ENCODE peak calls at places on chromosomes 4 and X, in ten cellular contexts. One of them, this sample, is unnamed.
A peak's percentile ranks its signal among the peaks of the same experiment; 100 is the strongest.

GRCh38 chr4:171042989-171043524 is 770.1 kb upstream of the GALNTL6 start:
- DNase-seq in fibroblast of mammary gland: no peak
- DNase-seq in posterior cingulate gyrus: no peak
- DNase-seq in Jurkat, Clone E6-1: no peak
- DNase-seq in lower lobe of right lung: peak; percentile 40
- DNase-seq in neural crest cell: no peak
- DNase-seq in T-helper 2 cell: no peak
- DNase-seq in activated T-helper 1 cell treated with Interleukin-2 at 50 U/mL for 16 hours: no peak
- DNase-seq in NCI-H2029 treated with DMSO at 0.1 percent for 48 hours: no peak
- DNase-seq in adipocyte: no peak
- DNase-seq in this sample: no peak

GRCh38 chrX:29947225-29947624 is 268.1 kb upstream of the MAGEB2 start:
- DNase-seq in Jurkat, Clone E6-1: no peak
- DNase-seq in T-helper 2 cell: no peak
- DNase-seq in activated T-helper 1 cell treated with Interleukin-2 at 50 U/mL for 16 hours: no peak
- DNase-seq in lower lobe of right lung: no peak
- DNase-seq in adipocyte: peak; percentile 52
- DNase-seq in NCI-H2029 treated with DMSO at 0.1 percent for 48 hours: no peak
- DNase-seq in fibroblast of mammary gland: peak; percentile 4
- DNase-seq in posterior cingulate gyrus: no peak
- DNase-seq in neural crest cell: no peak
- DNase-seq in this sample: no peak

GRCh38 chr4:37793562-37793961 is 32.9 kb upstream of the PGM2 start:
- DNase-seq in lower lobe of right lung: no peak
- DNase-seq in adipocyte: peak; percentile 60
- DNase-seq in Jurkat, Clone E6-1: peak; percentile 38
- DNase-seq in posterior cingulate gyrus: no peak
- DNase-seq in NCI-H2029 treated with DMSO at 0.1 percent for 48 hours: no peak
- DNase-seq in fibroblast of mammary gland: peak; percentile 22
- DNase-seq in neural crest cell: no peak
- DNase-seq in T-helper 2 cell: peak; percentile 43
- DNase-seq in activated T-helper 1 cell treated with Interleukin-2 at 50 U/mL for 16 hours: no peak
- DNase-seq in this sample: peak; percentile 29

GRCh38 chr4:76589872-76590846 is 155.1 kb downstream of the SHROOM3 start:
- DNase-seq in activated T-helper 1 cell treated with Interleukin-2 at 50 U/mL for 16 hours: no peak
- DNase-seq in adipocyte: peak; percentile 88
- DNase-seq in fibroblast of mammary gland: peak; percentile 60
- DNase-seq in neural crest cell: peak; percentile 26
- DNase-seq in T-helper 2 cell: no peak
- DNase-seq in posterior cingulate gyrus: no peak
- DNase-seq in NCI-H2029 treated with DMSO at 0.1 percent for 48 hours: no peak
- DNase-seq in lower lobe of right lung: peak; percentile 81
- DNase-seq in Jurkat, Clone E6-1: no peak
- DNase-seq in this sample: no peak

GRCh38 chrX:78375894-78376293 is 48.5 kb upstream of the CYSLTR1 start:
- DNase-seq in T-helper 2 cell: peak; percentile 90
- DNase-seq in posterior cingulate gyrus: no peak
- DNase-seq in lower lobe of right lung: no peak
- DNase-seq in activated T-helper 1 cell treated with Interleukin-2 at 50 U/mL for 16 hours: no peak
- DNase-seq in fibroblast of mammary gland: no peak
- DNase-seq in adipocyte: no peak
- DNase-seq in NCI-H2029 treated with DMSO at 0.1 percent for 48 hours: no peak
- DNase-seq in neural crest cell: no peak
- DNase-seq in Jurkat, Clone E6-1: peak; percentile 24
- DNase-seq in this sample: peak; percentile 46

GRCh38 chr4:39514888-39515401 is 12.3 kb downstream of the UGDH start:
- DNase-seq in activated T-helper 1 cell treated with Interleukin-2 at 50 U/mL for 16 hours: no peak
- DNase-seq in posterior cingulate gyrus: no peak
- DNase-seq in fibroblast of mammary gland: peak; percentile 64
- DNase-seq in adipocyte: peak; percentile 55
- DNase-seq in NCI-H2029 treated with DMSO at 0.1 percent for 48 hours: no peak
- DNase-seq in neural crest cell: no peak
- DNase-seq in T-helper 2 cell: no peak
- DNase-seq in Jurkat, Clone E6-1: no peak
- DNase-seq in lower lobe of right lung: peak; percentile 65
- DNase-seq in this sample: no peak

GRCh38 chr4:16544251-16544721 is 318.0 kb upstream of the TAPT1 start:
- DNase-seq in neural crest cell: no peak
- DNase-seq in lower lobe of right lung: peak; percentile 59
- DNase-seq in posterior cingulate gyrus: no peak
- DNase-seq in Jurkat, Clone E6-1: no peak
- DNase-seq in fibroblast of mammary gland: peak; percentile 40
- DNase-seq in adipocyte: no peak
- DNase-seq in T-helper 2 cell: no peak
- DNase-seq in NCI-H2029 treated with DMSO at 0.1 percent for 48 hours: no peak
- DNase-seq in activated T-helper 1 cell treated with Interleukin-2 at 50 U/mL for 16 hours: no peak
- DNase-seq in this sample: no peak

GRCh38 chr4:57147335-57148060 is 37.3 kb upstream of the IGFBP7 start:
- DNase-seq in NCI-H2029 treated with DMSO at 0.1 percent for 48 hours: no peak
- DNase-seq in neural crest cell: no peak
- DNase-seq in lower lobe of right lung: no peak
- DNase-seq in adipocyte: peak; percentile 42
- DNase-seq in posterior cingulate gyrus: no peak
- DNase-seq in Jurkat, Clone E6-1: no peak
- DNase-seq in T-helper 2 cell: no peak
- DNase-seq in activated T-helper 1 cell treated with Interleukin-2 at 50 U/mL for 16 hours: no peak
- DNase-seq in fibroblast of mammary gland: peak; percentile 91
- DNase-seq in this sample: no peak

GRCh38 chrX:112066813-112067212 is 15.8 kb downstream of the TRPC5 start:
- DNase-seq in fibroblast of mammary gland: no peak
- DNase-seq in Jurkat, Clone E6-1: no peak
- DNase-seq in adipocyte: no peak
- DNase-seq in activated T-helper 1 cell treated with Interleukin-2 at 50 U/mL for 16 hours: no peak
- DNase-seq in neural crest cell: no peak
- DNase-seq in NCI-H2029 treated with DMSO at 0.1 percent for 48 hours: no peak
- DNase-seq in T-helper 2 cell: no peak
- DNase-seq in lower lobe of right lung: no peak
- DNase-seq in posterior cingulate gyrus: no peak
- DNase-seq in this sample: no peak